ENCODE peak calls at places on chromosomes 11 and 22, in ten cellular contexts. R is right atrium auricular region; Z is A549; M is fibroblast of the conjunctiva; I is non-pigmented ciliary epithelial cell; K is EL; F is lung; E is stimulated activated CD8-positive, alpha-beta memory T cell treated with anti-CD3 and anti-CD28 coated beads, Interleukin-15, amount 100 ng/mL, for 24 hours; H is activated naive CD8-positive, alpha-beta T cell treated with anti-CD3 and anti-CD28 coated beads, Interleukin-2, amount 50 U/mL, for 24 hours; P is hypothalamus. B is an unnamed sample.

GRCh38 chr11:77557553-77557952 is 32.2 kb upstream of the AQP11 start:
- DNase-seq in F (no peak), Z (no peak), E (no peak), R (no peak), H (no peak), I (no peak), M (no peak), P (peak; percentile 4), K (peak; percentile 25), B (peak; percentile 8)

GRCh38 chr11:45435706-45436105 is 149.6 kb upstream of the SYT13 start:
- DNase-seq in M (no peak), E (no peak), F (no peak), R (no peak), H (no peak), I (no peak), Z (no peak), P (no peak), K (no peak), B (no peak)

GRCh38 chr11:46382644-46383403 is 1.4 kb downstream of the MDK start:
- DNase-seq in P (peak; percentile 55), H (no peak), R (no peak), I (no peak), K (peak; percentile 73), M (no peak), F (no peak), Z (peak; percentile 90), E (no peak), B (peak; percentile 9)

GRCh38 chr22:19067696-19068348 is 54.4 kb downstream of the DGCR2 start:
- DNase-seq in P (no peak), E (no peak), M (no peak), R (peak; percentile 44), K (no peak), I (no peak), Z (no peak), F (no peak), H (no peak), B (no peak)

GRCh38 chr22:38272373-38273134 is at the start of gene TMEM184B:
- DNase-seq in Z (peak; percentile 46), H (peak; percentile 85), E (peak; percentile 68), K (peak; percentile 74), M (peak; percentile 41), I (no peak), P (peak; percentile 92), F (peak; percentile 67), R (no peak), B (peak; percentile 8)

GRCh38 chr11:116879789-116880402 is 42.5 kb upstream of the APOA1 start:
- DNase-seq in F (no peak), M (peak; percentile 79), K (peak; percentile 65), Z (peak; percentile 31), R (no peak), P (peak; percentile 52), H (no peak), I (peak; percentile 51), E (no peak), B (peak; percentile 90)

GRCh38 chr11:1691027-1691877 is 5.7 kb upstream of the KRTAP5-6 start:
- DNase-seq in K (no peak), I (no peak), Z (no peak), F (no peak), E (no peak), P (no peak), R (no peak), M (no peak), H (no peak), B (no peak)

GRCh38 chr11:117815262-117815803 is 9.2 kb downstream of the FXYD2 start:
- DNase-seq in H (peak; percentile 74), I (no peak), R (no peak), M (no peak), E (no peak), F (no peak), Z (no peak), K (no peak), P (peak; percentile 18), B (no peak)

GRCh38 chr11:65382804-65383368 is 440 bp upstream of the SLC25A45 start:
- DNase-seq in H (no peak), F (peak; percentile 87), R (no peak), P (no peak), I (no peak), M (no peak), Z (peak; percentile 58), K (no peak), E (no peak), B (peak; percentile 95)

GRCh38 chr11:93741882-93742226 is 382 bp downstream of the C11orf54 start:
- DNase-seq in F (peak; percentile 69), H (no peak), K (no peak), R (no peak), Z (peak; percentile 71), I (no peak), E (no peak), M (peak; percentile 30), P (no peak), B (peak; percentile 84)

GRCh38 chr22:27241430-27242110 is 560.0 kb downstream of the MN1 start:
- DNase-seq in Z (no peak), M (no peak), I (no peak), H (no peak), E (no peak), F (no peak), P (peak; percentile 49), K (no peak), R (no peak), B (no peak)

GRCh38 chr11:86696004-86696403 is 23.6 kb upstream of the ME3 start:
- DNase-seq in H (no peak), F (no peak), I (peak; percentile 90), R (no peak), M (peak; percentile 88), K (peak; percentile 96), E (no peak), Z (no peak), P (no peak), B (no peak)

GRCh38 chr22:36227806-36228205 is 11.5 kb downstream of the APOL2 start:
- DNase-seq in Z (no peak), H (no peak), I (no peak), P (no peak), R (no peak), K (no peak), M (no peak), F (no peak), E (no peak), B (no peak)

GRCh38 chr22:39933741-39934140 is 26.5 kb upstream of the TMA7B start:
- DNase-seq in Z (no peak), R (no peak), I (no peak), E (no peak), M (no peak), H (no peak), P (no peak), K (no peak), F (no peak), B (no peak)